ENCODE peak calls at places on chromosomes 2 and 18, in four cellular contexts. H is ovary, M is tibial nerve, N is transverse colon. Q is an unnamed sample.
A peak's percentile ranks its signal among the peaks of the same experiment; 100 is the strongest.

GRCh38 chr18:57446322-57446721 is 11.1 kb downstream of the ONECUT2 start:
- DNase-seq in H (no peak), M (no peak), N (no peak), Q (no peak)

GRCh38 chr2:159155791-159156190 is 130.7 kb downstream of the WDSUB1 start:
- DNase-seq in H (no peak), M (no peak), N (no peak), Q (no peak)

GRCh38 chr18:48806551-48807261 is 144.1 kb downstream of the SMAD7 start:
- DNase-seq in H (no peak), M (no peak), N (peak; percentile 26), Q (no peak)

GRCh38 chr2:15763106-15763821 is 171.6 kb downstream of the DDX1 start:
- DNase-seq in H (no peak), M (no peak), N (no peak), Q (peak; percentile 18)

GRCh38 chr2:204060896-204061640 is 124.5 kb downstream of the ICOS start:
- DNase-seq in H (no peak), M (no peak), N (no peak), Q (no peak)

GRCh38 chr2:99150691-99151090 is 4.1 kb downstream of the TSGA10 start:
- DNase-seq in H (no peak), M (no peak), N (no peak), Q (no peak)

GRCh38 chr2:226985227-226985946 is 149.5 kb downstream of the RHBDD1 start:
- DNase-seq in H (peak; percentile 77), M (no peak), N (peak; percentile 15), Q (no peak)

GRCh38 chr2:7010376-7010775 is 93.2 kb downstream of the RNF144A start:
- DNase-seq in H (peak; percentile 61), M (no peak), N (no peak), Q (no peak)

GRCh38 chr2:205555816-205556215 is 126.5 kb upstream of the NRP2 start:
- DNase-seq in H (no peak), M (no peak), N (no peak), Q (no peak)

GRCh38 chr18:55152801-55153200 is 193.5 kb upstream of the CCDC68 start:
- DNase-seq in H (no peak), M (no peak), N (no peak), Q (no peak)

DNA sequence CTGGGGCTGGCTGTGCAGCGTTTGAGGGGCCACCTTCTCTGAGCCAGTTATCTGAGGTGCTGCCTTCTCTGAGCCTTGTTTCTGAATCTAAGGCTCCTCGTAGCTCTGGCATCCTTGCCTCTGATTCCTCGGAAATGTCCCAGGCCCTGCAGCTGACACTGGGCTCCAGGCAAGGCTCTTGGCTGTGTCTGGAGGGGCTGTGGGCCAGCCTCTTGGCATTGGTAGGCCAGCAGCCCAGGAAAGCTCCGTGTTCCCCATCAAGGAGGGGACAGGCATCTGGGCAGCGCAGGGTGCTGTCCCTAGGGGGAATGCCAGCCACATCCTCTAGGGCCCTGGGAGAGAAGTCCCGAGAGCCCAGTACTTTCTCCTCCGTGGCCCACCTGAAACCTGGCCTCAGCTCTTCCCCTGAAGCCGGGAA is 40.7 kb upstream of the TAF1B start:
- DNase-seq in H (no peak), M (no peak), N (no peak), Q (no peak)
- H3K4me1 ChIP-seq in H (peaks cover 2% of the 10 kb centered on the region), M (peaks cover 48% of the 10 kb centered on the region), N (peaks cover 59% of the 10 kb centered on the region), Q (peaks cover 29% of the 10 kb centered on the region)

GRCh38 chr18:63207825-63208224 is 111.7 kb downstream of the BCL2 start:
- DNase-seq in H (no peak), M (no peak), N (no peak), Q (no peak)
- TF ChIP-seq EP300 in H (no peak), M (no peak), N (no peak), Q (no peak)

GRCh38 chr2:176178807-176179271 is 9.6 kb upstream of the HOXD1 start:
- DNase-seq in H (no peak), M (no peak), N (no peak), Q (no peak)
- H3K27me3 ChIP-seq in H (no peaks in the 10 kb centered on the region), M (peaks cover 72% of the 10 kb centered on the region), N (peaks cover 56% of the 10 kb centered on the region), Q (no peaks in the 10 kb centered on the region)

DNA sequence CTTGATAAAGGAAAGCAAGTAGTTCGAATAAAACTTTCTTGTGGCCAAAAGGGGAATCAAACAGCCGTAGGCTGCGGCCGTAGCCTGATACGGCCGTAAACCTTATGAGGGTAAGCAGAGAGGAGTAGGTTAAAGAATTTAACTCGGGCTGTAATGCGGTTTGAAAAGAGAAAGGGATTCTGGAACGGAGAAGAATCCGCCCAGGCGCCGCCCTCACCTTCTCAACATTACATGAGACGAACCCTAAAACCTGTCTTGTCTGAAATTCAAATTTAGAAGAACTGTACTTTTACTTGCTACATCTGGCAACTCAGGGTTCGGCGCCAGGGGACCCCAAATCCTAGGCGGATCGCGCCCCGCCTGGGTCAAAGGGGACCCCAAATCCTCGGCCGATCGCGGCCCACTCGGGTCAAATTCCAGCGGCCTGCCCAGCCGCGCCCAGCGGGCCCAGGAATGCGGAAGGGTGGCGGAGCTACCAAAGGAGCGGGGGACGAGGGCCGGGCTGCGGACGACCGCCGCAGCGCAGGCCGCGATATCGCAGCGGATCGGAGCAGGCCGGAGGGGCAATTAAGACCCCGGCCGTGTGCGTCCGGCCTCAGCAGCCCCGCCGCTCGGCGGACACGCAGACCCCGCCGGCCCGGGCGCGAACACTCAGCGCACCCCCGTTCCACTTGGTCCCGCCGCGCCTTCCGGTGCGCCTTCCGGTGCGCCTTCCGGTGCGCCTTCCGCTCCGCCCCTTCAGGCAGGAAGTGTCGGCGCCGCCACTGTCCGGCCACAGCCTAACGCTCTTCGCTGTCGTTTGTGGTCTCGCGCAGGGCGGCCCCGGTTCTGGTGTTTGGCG is at the start of gene MYL12B:
- DNase-seq in H (peak; percentile 73), M (peak; percentile 65), N (peak; percentile 89), Q (peak; percentile 96)
- H3K4me1 ChIP-seq in H (peaks cover 18% of the 10 kb centered on the region), M (peaks cover 65% of the 10 kb centered on the region), N (peaks cover 61% of the 10 kb centered on the region), Q (peaks cover 47% of the 10 kb centered on the region)

DNA sequence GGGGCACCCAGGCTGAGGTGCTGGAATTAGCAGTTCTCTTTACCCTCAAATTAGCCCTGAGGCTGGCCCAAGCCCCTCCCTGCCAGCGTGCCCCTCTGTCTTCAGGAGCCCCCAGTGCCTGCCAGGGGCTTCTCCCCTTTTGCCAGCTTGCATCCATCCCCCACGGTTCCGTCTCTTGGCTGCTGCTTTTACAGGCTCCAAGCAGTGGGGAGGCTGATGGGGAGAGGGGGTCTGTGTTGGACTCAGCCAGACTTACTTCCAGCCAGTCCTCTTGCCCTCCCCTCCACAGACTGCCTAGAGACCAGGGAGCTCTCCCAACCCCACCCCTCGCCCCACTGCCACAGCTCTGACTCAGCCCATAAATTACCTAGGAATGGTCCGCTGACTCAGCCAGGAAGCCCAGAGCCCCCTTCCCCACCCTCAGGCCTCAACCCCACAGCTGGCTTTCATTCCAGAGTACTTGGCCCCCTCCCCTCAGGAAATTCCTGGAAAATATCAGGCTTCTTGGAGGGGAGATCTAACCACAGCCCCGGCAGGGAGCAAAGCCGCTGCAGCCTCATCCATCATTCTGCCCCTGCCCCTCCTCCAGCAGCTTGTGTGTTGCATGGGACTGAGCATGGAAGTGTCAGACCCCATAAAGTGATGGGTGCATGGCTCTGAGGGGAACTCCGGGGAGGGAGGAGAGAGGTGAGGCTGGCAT is 184.6 kb downstream of the ZFP36L2 start:
- DNase-seq in H (peak; percentile 85), M (no peak), N (no peak), Q (no peak)
- TF ChIP-seq EP300 in H (no peak), M (no peak), N (no peak), Q (no peak)

GRCh38 chr2:122329266-122329665 is 573.8 kb downstream of the TSN start:
- DNase-seq in H (no peak), M (no peak), N (no peak), Q (no peak)
- H3K27me3 ChIP-seq in H (no peaks in the 10 kb centered on the region), M (no peaks in the 10 kb centered on the region), N (no peaks in the 10 kb centered on the region), Q (no peaks in the 10 kb centered on the region)

Q was measured in upper lobe of left lung.